ENCODE peak calls at places on chromosome 7, in four cellular contexts. Y is KBM-7, E is non-pigmented ciliary epithelial cell, Z is GM04503. P is an unnamed sample.

GRCh38 chr7:80428161-80429054 is 83.5 kb downstream of the GNAT3 start:
- DNase-seq in Z (peak; percentile 18), E (peak; percentile 49), Y (peak; percentile 71), P (peak; percentile 62)

GRCh38 chr7:158766570-158767281 is 62.1 kb upstream of the NCAPG2 start:
- DNase-seq in Z (no peak), E (no peak), Y (no peak), P (no peak)

GRCh38 chr7:158975526-158976467 is 119.4 kb downstream of the DYNC2I1 start:
- DNase-seq in E (no peak), Z (no peak), Y (no peak), P (no peak)

GRCh38 chr7:150927157-150927953 is 50.8 kb downstream of the KCNH2 start:
- DNase-seq in E (no peak), Z (no peak), Y (no peak), P (no peak)

GRCh38 chr7:119969054-119969453 is 303.9 kb upstream of the KCND2 start:
- DNase-seq in E (no peak), Y (no peak), Z (no peak), P (no peak)

GRCh38 chr7:101988513-101988912 is 171.1 kb downstream of the CUX1 start:
- DNase-seq in Y (no peak), E (no peak), Z (no peak), P (no peak)

GRCh38 chr7:104241581-104241980 is 33.8 kb upstream of the ORC5 start:
- DNase-seq in E (no peak), Z (no peak), Y (no peak), P (no peak)

GRCh38 chr7:33716581-33717477 is 188.5 kb upstream of the BMPER start:
- DNase-seq in Y (peak; percentile 18), E (peak; percentile 31), Z (no peak), P (peak; percentile 29)

GRCh38 chr7:127776776-127777390 is 124.9 kb downstream of the SND1 start:
- DNase-seq in Z (peak; percentile 92), E (peak; percentile 70), Y (no peak), P (peak; percentile 24)

GRCh38 chr7:134920026-134920758 is 66.1 kb upstream of the AGBL3 start:
- DNase-seq in Z (peak; percentile 85), Y (no peak), E (peak; percentile 73), P (peak; percentile 72)

GRCh38 chr7:31553636-31554035 is 39.7 kb downstream of the ITPRID1 start:
- DNase-seq in Y (no peak), E (no peak), Z (no peak), P (no peak)

GRCh38 chr7:80393786-80394185 is 118.1 kb downstream of the GNAT3 start:
- DNase-seq in E (no peak), Z (no peak), Y (no peak), P (no peak)

GRCh38 chr7:129831424-129832058 is 121.2 kb downstream of the UBE2H start:
- DNase-seq in Y (no peak), E (peak; percentile 83), Z (peak; percentile 80), P (peak; percentile 57)

GRCh38 chr7:155763721-155764431 is 48.4 kb downstream of the SHH start:
- DNase-seq in E (peak; percentile 45), Z (no peak), Y (peak; percentile 78), P (no peak)

GRCh38 chr7:100443096-100443840 is 7.0 kb upstream of the PPP1R35 start:
- DNase-seq in E (no peak), Z (no peak), Y (no peak), P (no peak)